ENCODE peak calls at places on chromosomes 5 and 9, in ten cellular contexts. One of them, this sample, is unnamed.

GRCh38 chr5:1338196-1338490 is 6.8 kb downstream of the CLPTM1L start:
- DNase-seq in activated CD4-positive, alpha-beta T cell treated with anti-CD3 and anti-CD28 coated beads, Interleukin-2, amount 50 U/mL, for 48 hours: no peak
- DNase-seq in upper lobe of right lung: no peak
- DNase-seq in endothelial cell: no peak
- DNase-seq in stimulated activated CD8-positive, alpha-beta memory T cell treated with anti-CD3 and anti-CD28 coated beads, Interleukin-4, amount 100 ng/mL, for 4 hours: no peak
- DNase-seq in neural progenitor cell: no peak
- DNase-seq in kidney: peak
- DNase-seq in T-cell: no peak
- DNase-seq in adipocyte: no peak
- DNase-seq in hippocampal formation: no peak
- DNase-seq in this sample: no peak

GRCh38 chr5:108124591-108124990 is 257.3 kb downstream of the FBXL17 start:
- DNase-seq in activated CD4-positive, alpha-beta T cell treated with anti-CD3 and anti-CD28 coated beads, Interleukin-2, amount 50 U/mL, for 48 hours: no peak
- DNase-seq in upper lobe of right lung: no peak
- DNase-seq in endothelial cell: no peak
- DNase-seq in stimulated activated CD8-positive, alpha-beta memory T cell treated with anti-CD3 and anti-CD28 coated beads, Interleukin-4, amount 100 ng/mL, for 4 hours: no peak
- DNase-seq in neural progenitor cell: no peak
- DNase-seq in kidney: no peak
- DNase-seq in T-cell: no peak
- DNase-seq in adipocyte: no peak
- DNase-seq in hippocampal formation: no peak
- DNase-seq in this sample: no peak

GRCh38 chr5:55234171-55234700 is 828 bp upstream of the CCNO start:
- DNase-seq in activated CD4-positive, alpha-beta T cell treated with anti-CD3 and anti-CD28 coated beads, Interleukin-2, amount 50 U/mL, for 48 hours: no peak
- DNase-seq in upper lobe of right lung: no peak
- DNase-seq in endothelial cell: peak
- DNase-seq in stimulated activated CD8-positive, alpha-beta memory T cell treated with anti-CD3 and anti-CD28 coated beads, Interleukin-4, amount 100 ng/mL, for 4 hours: no peak
- DNase-seq in neural progenitor cell: peak
- DNase-seq in kidney: peak
- DNase-seq in T-cell: no peak
- DNase-seq in adipocyte: peak
- DNase-seq in hippocampal formation: no peak
- DNase-seq in this sample: no peak

GRCh38 chr9:135506327-135507103 is 6.0 kb downstream of the MRPS2 start:
- DNase-seq in activated CD4-positive, alpha-beta T cell treated with anti-CD3 and anti-CD28 coated beads, Interleukin-2, amount 50 U/mL, for 48 hours: no peak
- DNase-seq in upper lobe of right lung: peak
- DNase-seq in endothelial cell: no peak
- DNase-seq in stimulated activated CD8-positive, alpha-beta memory T cell treated with anti-CD3 and anti-CD28 coated beads, Interleukin-4, amount 100 ng/mL, for 4 hours: no peak
- DNase-seq in neural progenitor cell: peak
- DNase-seq in kidney: no peak
- DNase-seq in T-cell: no peak
- DNase-seq in adipocyte: no peak
- DNase-seq in hippocampal formation: no peak
- DNase-seq in this sample: no peak

GRCh38 chr9:131810351-131811170 is 70.7 kb upstream of the RAPGEF1 start:
- DNase-seq in activated CD4-positive, alpha-beta T cell treated with anti-CD3 and anti-CD28 coated beads, Interleukin-2, amount 50 U/mL, for 48 hours: no peak
- DNase-seq in upper lobe of right lung: no peak
- DNase-seq in endothelial cell: no peak
- DNase-seq in stimulated activated CD8-positive, alpha-beta memory T cell treated with anti-CD3 and anti-CD28 coated beads, Interleukin-4, amount 100 ng/mL, for 4 hours: no peak
- DNase-seq in neural progenitor cell: no peak
- DNase-seq in kidney: no peak
- DNase-seq in T-cell: no peak
- DNase-seq in adipocyte: no peak
- DNase-seq in hippocampal formation: no peak
- DNase-seq in this sample: no peak

GRCh38 chr5:179258922-179259730 is 86.1 kb downstream of the ADAMTS2 start:
- DNase-seq in activated CD4-positive, alpha-beta T cell treated with anti-CD3 and anti-CD28 coated beads, Interleukin-2, amount 50 U/mL, for 48 hours: no peak
- DNase-seq in upper lobe of right lung: peak
- DNase-seq in endothelial cell: no peak
- DNase-seq in stimulated activated CD8-positive, alpha-beta memory T cell treated with anti-CD3 and anti-CD28 coated beads, Interleukin-4, amount 100 ng/mL, for 4 hours: no peak
- DNase-seq in neural progenitor cell: no peak
- DNase-seq in kidney: peak
- DNase-seq in T-cell: no peak
- DNase-seq in adipocyte: no peak
- DNase-seq in hippocampal formation: no peak
- DNase-seq in this sample: no peak

GRCh38 chr5:124053340-124053739 is 541.4 kb downstream of the CSNK1G3 start:
- DNase-seq in activated CD4-positive, alpha-beta T cell treated with anti-CD3 and anti-CD28 coated beads, Interleukin-2, amount 50 U/mL, for 48 hours: no peak
- DNase-seq in upper lobe of right lung: no peak
- DNase-seq in endothelial cell: no peak
- DNase-seq in stimulated activated CD8-positive, alpha-beta memory T cell treated with anti-CD3 and anti-CD28 coated beads, Interleukin-4, amount 100 ng/mL, for 4 hours: no peak
- DNase-seq in neural progenitor cell: no peak
- DNase-seq in kidney: no peak
- DNase-seq in T-cell: no peak
- DNase-seq in adipocyte: no peak
- DNase-seq in hippocampal formation: no peak
- DNase-seq in this sample: no peak

GRCh38 chr5:96790851-96791513 is 16.8 kb downstream of the ERAP1 start:
- DNase-seq in activated CD4-positive, alpha-beta T cell treated with anti-CD3 and anti-CD28 coated beads, Interleukin-2, amount 50 U/mL, for 48 hours: no peak
- DNase-seq in upper lobe of right lung: no peak
- DNase-seq in endothelial cell: no peak
- DNase-seq in stimulated activated CD8-positive, alpha-beta memory T cell treated with anti-CD3 and anti-CD28 coated beads, Interleukin-4, amount 100 ng/mL, for 4 hours: no peak
- DNase-seq in neural progenitor cell: peak
- DNase-seq in kidney: no peak
- DNase-seq in T-cell: no peak
- DNase-seq in adipocyte: peak
- DNase-seq in hippocampal formation: no peak
- DNase-seq in this sample: no peak

GRCh38 chr9:80951675-80952074 is 737.7 kb downstream of the TLE1 start:
- DNase-seq in activated CD4-positive, alpha-beta T cell treated with anti-CD3 and anti-CD28 coated beads, Interleukin-2, amount 50 U/mL, for 48 hours: no peak
- DNase-seq in upper lobe of right lung: no peak
- DNase-seq in endothelial cell: no peak
- DNase-seq in stimulated activated CD8-positive, alpha-beta memory T cell treated with anti-CD3 and anti-CD28 coated beads, Interleukin-4, amount 100 ng/mL, for 4 hours: no peak
- DNase-seq in neural progenitor cell: no peak
- DNase-seq in kidney: no peak
- DNase-seq in T-cell: no peak
- DNase-seq in adipocyte: no peak
- DNase-seq in hippocampal formation: peak
- DNase-seq in this sample: no peak

GRCh38 chr5:154406231-154406630 is 39.6 kb upstream of the SAP30L start:
- DNase-seq in activated CD4-positive, alpha-beta T cell treated with anti-CD3 and anti-CD28 coated beads, Interleukin-2, amount 50 U/mL, for 48 hours: no peak
- DNase-seq in upper lobe of right lung: no peak
- DNase-seq in endothelial cell: no peak
- DNase-seq in stimulated activated CD8-positive, alpha-beta memory T cell treated with anti-CD3 and anti-CD28 coated beads, Interleukin-4, amount 100 ng/mL, for 4 hours: no peak
- DNase-seq in neural progenitor cell: no peak
- DNase-seq in kidney: no peak
- DNase-seq in T-cell: no peak
- DNase-seq in adipocyte: no peak
- DNase-seq in hippocampal formation: no peak
- DNase-seq in this sample: no peak

GRCh38 chr9:10341057-10341456 is 271.7 kb downstream of the PTPRD start:
- DNase-seq in activated CD4-positive, alpha-beta T cell treated with anti-CD3 and anti-CD28 coated beads, Interleukin-2, amount 50 U/mL, for 48 hours: no peak
- DNase-seq in upper lobe of right lung: no peak
- DNase-seq in endothelial cell: no peak
- DNase-seq in stimulated activated CD8-positive, alpha-beta memory T cell treated with anti-CD3 and anti-CD28 coated beads, Interleukin-4, amount 100 ng/mL, for 4 hours: no peak
- DNase-seq in neural progenitor cell: no peak
- DNase-seq in kidney: no peak
- DNase-seq in T-cell: no peak
- DNase-seq in adipocyte: no peak
- DNase-seq in hippocampal formation: no peak
- DNase-seq in this sample: no peak

GRCh38 chr5:16725575-16725974 is 108.8 kb upstream of the RETREG1 start:
- DNase-seq in activated CD4-positive, alpha-beta T cell treated with anti-CD3 and anti-CD28 coated beads, Interleukin-2, amount 50 U/mL, for 48 hours: no peak
- DNase-seq in upper lobe of right lung: no peak
- DNase-seq in endothelial cell: no peak
- DNase-seq in stimulated activated CD8-positive, alpha-beta memory T cell treated with anti-CD3 and anti-CD28 coated beads, Interleukin-4, amount 100 ng/mL, for 4 hours: no peak
- DNase-seq in neural progenitor cell: no peak
- DNase-seq in kidney: no peak
- DNase-seq in T-cell: no peak
- DNase-seq in adipocyte: no peak
- DNase-seq in hippocampal formation: no peak
- DNase-seq in this sample: no peak

GRCh38 chr9:20921362-20921761 is 110.1 kb downstream of the HACD4 start:
- DNase-seq in activated CD4-positive, alpha-beta T cell treated with anti-CD3 and anti-CD28 coated beads, Interleukin-2, amount 50 U/mL, for 48 hours: no peak
- DNase-seq in upper lobe of right lung: no peak
- DNase-seq in endothelial cell: no peak
- DNase-seq in stimulated activated CD8-positive, alpha-beta memory T cell treated with anti-CD3 and anti-CD28 coated beads, Interleukin-4, amount 100 ng/mL, for 4 hours: no peak
- DNase-seq in neural progenitor cell: no peak
- DNase-seq in kidney: no peak
- DNase-seq in T-cell: no peak
- DNase-seq in adipocyte: no peak
- DNase-seq in hippocampal formation: no peak
- DNase-seq in this sample: no peak

GRCh38 chr9:125398243-125398642 is 136.6 kb downstream of the GAPVD1 start:
- DNase-seq in activated CD4-positive, alpha-beta T cell treated with anti-CD3 and anti-CD28 coated beads, Interleukin-2, amount 50 U/mL, for 48 hours: no peak
- DNase-seq in upper lobe of right lung: no peak
- DNase-seq in endothelial cell: no peak
- DNase-seq in stimulated activated CD8-positive, alpha-beta memory T cell treated with anti-CD3 and anti-CD28 coated beads, Interleukin-4, amount 100 ng/mL, for 4 hours: no peak
- DNase-seq in neural progenitor cell: no peak
- DNase-seq in kidney: no peak
- DNase-seq in T-cell: no peak
- DNase-seq in adipocyte: no peak
- DNase-seq in hippocampal formation: no peak
- DNase-seq in this sample: no peak

GRCh38 chr5:4079881-4080280 is 484.2 kb downstream of the IRX1 start:
- DNase-seq in activated CD4-positive, alpha-beta T cell treated with anti-CD3 and anti-CD28 coated beads, Interleukin-2, amount 50 U/mL, for 48 hours: no peak
- DNase-seq in upper lobe of right lung: no peak
- DNase-seq in endothelial cell: no peak
- DNase-seq in stimulated activated CD8-positive, alpha-beta memory T cell treated with anti-CD3 and anti-CD28 coated beads, Interleukin-4, amount 100 ng/mL, for 4 hours: no peak
- DNase-seq in neural progenitor cell: no peak
- DNase-seq in kidney: no peak
- DNase-seq in T-cell: no peak
- DNase-seq in adipocyte: no peak
- DNase-seq in hippocampal formation: no peak
- DNase-seq in this sample: no peak

GRCh38 chr5:87872986-87873385 is 395.7 kb downstream of the TMEM161B start:
- DNase-seq in activated CD4-positive, alpha-beta T cell treated with anti-CD3 and anti-CD28 coated beads, Interleukin-2, amount 50 U/mL, for 48 hours: no peak
- DNase-seq in upper lobe of right lung: no peak
- DNase-seq in endothelial cell: no peak
- DNase-seq in stimulated activated CD8-positive, alpha-beta memory T cell treated with anti-CD3 and anti-CD28 coated beads, Interleukin-4, amount 100 ng/mL, for 4 hours: no peak
- DNase-seq in neural progenitor cell: peak
- DNase-seq in kidney: peak
- DNase-seq in T-cell: no peak
- DNase-seq in adipocyte: no peak
- DNase-seq in hippocampal formation: no peak
- DNase-seq in this sample: no peak

GRCh38 chr5:160961761-160962160 is 109.8 kb upstream of the ATP10B start:
- DNase-seq in activated CD4-positive, alpha-beta T cell treated with anti-CD3 and anti-CD28 coated beads, Interleukin-2, amount 50 U/mL, for 48 hours: no peak
- DNase-seq in upper lobe of right lung: no peak
- DNase-seq in endothelial cell: no peak
- DNase-seq in stimulated activated CD8-positive, alpha-beta memory T cell treated with anti-CD3 and anti-CD28 coated beads, Interleukin-4, amount 100 ng/mL, for 4 hours: no peak
- DNase-seq in neural progenitor cell: no peak
- DNase-seq in kidney: no peak
- DNase-seq in T-cell: no peak
- DNase-seq in adipocyte: no peak
- DNase-seq in hippocampal formation: no peak
- DNase-seq in this sample: no peak

GRCh38 chr5:42498000-42498399 is 74.8 kb downstream of the GHR start:
- DNase-seq in activated CD4-positive, alpha-beta T cell treated with anti-CD3 and anti-CD28 coated beads, Interleukin-2, amount 50 U/mL, for 48 hours: no peak
- DNase-seq in upper lobe of right lung: no peak
- DNase-seq in endothelial cell: no peak
- DNase-seq in stimulated activated CD8-positive, alpha-beta memory T cell treated with anti-CD3 and anti-CD28 coated beads, Interleukin-4, amount 100 ng/mL, for 4 hours: no peak
- DNase-seq in neural progenitor cell: no peak
- DNase-seq in kidney: no peak
- DNase-seq in T-cell: no peak
- DNase-seq in adipocyte: no peak
- DNase-seq in hippocampal formation: no peak
- DNase-seq in this sample: no peak

GRCh38 chr9:128007566-128008138 is 26.9 kb upstream of the EEIG1 start:
- DNase-seq in activated CD4-positive, alpha-beta T cell treated with anti-CD3 and anti-CD28 coated beads, Interleukin-2, amount 50 U/mL, for 48 hours: peak
- DNase-seq in upper lobe of right lung: peak
- DNase-seq in endothelial cell: peak
- DNase-seq in stimulated activated CD8-positive, alpha-beta memory T cell treated with anti-CD3 and anti-CD28 coated beads, Interleukin-4, amount 100 ng/mL, for 4 hours: peak
- DNase-seq in neural progenitor cell: no peak
- DNase-seq in kidney: peak
- DNase-seq in T-cell: peak
- DNase-seq in adipocyte: peak
- DNase-seq in hippocampal formation: peak
- DNase-seq in this sample: no peak

GRCh38 chr5:148482196-148482595 is 98.4 kb downstream of the FBXO38 start:
- DNase-seq in activated CD4-positive, alpha-beta T cell treated with anti-CD3 and anti-CD28 coated beads, Interleukin-2, amount 50 U/mL, for 48 hours: no peak
- DNase-seq in upper lobe of right lung: no peak
- DNase-seq in endothelial cell: no peak
- DNase-seq in stimulated activated CD8-positive, alpha-beta memory T cell treated with anti-CD3 and anti-CD28 coated beads, Interleukin-4, amount 100 ng/mL, for 4 hours: no peak
- DNase-seq in neural progenitor cell: no peak
- DNase-seq in kidney: no peak
- DNase-seq in T-cell: no peak
- DNase-seq in adipocyte: no peak
- DNase-seq in hippocampal formation: no peak
- DNase-seq in this sample: no peak

GRCh38 chr5:92525131-92525530 is 1055.9 kb downstream of the NR2F1-AS1 start:
- DNase-seq in activated CD4-positive, alpha-beta T cell treated with anti-CD3 and anti-CD28 coated beads, Interleukin-2, amount 50 U/mL, for 48 hours: no peak
- DNase-seq in upper lobe of right lung: no peak
- DNase-seq in endothelial cell: no peak
- DNase-seq in stimulated activated CD8-positive, alpha-beta memory T cell treated with anti-CD3 and anti-CD28 coated beads, Interleukin-4, amount 100 ng/mL, for 4 hours: no peak
- DNase-seq in neural progenitor cell: no peak
- DNase-seq in kidney: no peak
- DNase-seq in T-cell: no peak
- DNase-seq in adipocyte: peak
- DNase-seq in hippocampal formation: no peak
- DNase-seq in this sample: no peak

GRCh38 chr5:133698259-133698554 is 85.9 kb upstream of the FSTL4 start:
- DNase-seq in activated CD4-positive, alpha-beta T cell treated with anti-CD3 and anti-CD28 coated beads, Interleukin-2, amount 50 U/mL, for 48 hours: no peak
- DNase-seq in upper lobe of right lung: no peak
- DNase-seq in endothelial cell: no peak
- DNase-seq in stimulated activated CD8-positive, alpha-beta memory T cell treated with anti-CD3 and anti-CD28 coated beads, Interleukin-4, amount 100 ng/mL, for 4 hours: no peak
- DNase-seq in neural progenitor cell: no peak
- DNase-seq in kidney: no peak
- DNase-seq in T-cell: no peak
- DNase-seq in adipocyte: no peak
- DNase-seq in hippocampal formation: no peak
- DNase-seq in this sample: no peak

GRCh38 chr9:117516676-117517632 is 102.1 kb upstream of the ASTN2 start:
- DNase-seq in activated CD4-positive, alpha-beta T cell treated with anti-CD3 and anti-CD28 coated beads, Interleukin-2, amount 50 U/mL, for 48 hours: no peak
- DNase-seq in upper lobe of right lung: no peak
- DNase-seq in endothelial cell: no peak
- DNase-seq in stimulated activated CD8-positive, alpha-beta memory T cell treated with anti-CD3 and anti-CD28 coated beads, Interleukin-4, amount 100 ng/mL, for 4 hours: no peak
- DNase-seq in neural progenitor cell: no peak
- DNase-seq in kidney: no peak
- DNase-seq in T-cell: no peak
- DNase-seq in adipocyte: no peak
- DNase-seq in hippocampal formation: no peak
- DNase-seq in this sample: no peak

GRCh38 chr9:131358438-131359029 is 35.4 kb upstream of the PRRC2B start:
- DNase-seq in activated CD4-positive, alpha-beta T cell treated with anti-CD3 and anti-CD28 coated beads, Interleukin-2, amount 50 U/mL, for 48 hours: no peak
- DNase-seq in upper lobe of right lung: no peak
- DNase-seq in endothelial cell: no peak
- DNase-seq in stimulated activated CD8-positive, alpha-beta memory T cell treated with anti-CD3 and anti-CD28 coated beads, Interleukin-4, amount 100 ng/mL, for 4 hours: no peak
- DNase-seq in neural progenitor cell: no peak
- DNase-seq in kidney: peak
- DNase-seq in T-cell: peak
- DNase-seq in adipocyte: no peak
- DNase-seq in hippocampal formation: no peak
- DNase-seq in this sample: no peak